ENCODE peak calls at places on chromosomes 13 and 19, in five cellular contexts. O, M, S, Y and C are unnamed samples.

GRCh38 chr13:69980799-69981198 is 126.8 kb upstream of the ATXN8OS start:
- DNase-seq in O (no peak), M (no peak), S (no peak), Y (no peak), C (no peak)

GRCh38 chr13:94534171-94534570 is 54.7 kb upstream of the DCT start:
- DNase-seq in O (no peak), M (no peak), S (no peak), Y (no peak), C (no peak)

GRCh38 chr13:81577601-81578000 is 1236.7 kb upstream of the SPRY2 start:
- DNase-seq in O (no peak), M (no peak), S (no peak), Y (no peak), C (no peak)

GRCh38 chr19:47353307-47353712 is 4.2 kb downstream of the DHX34 start:
- DNase-seq in O (no peak), M (no peak), S (no peak), Y (no peak), C (no peak)

GRCh38 chr13:97017322-97017721 is 23.0 kb upstream of the OXGR1 start:
- DNase-seq in O (no peak), M (no peak), S (no peak), Y (no peak), C (no peak)

GRCh38 chr19:28887920-28888618 is 324.9 kb downstream of the UQCRFS1 start:
- DNase-seq in O (no peak), M (no peak), S (no peak), Y (no peak), C (no peak)

GRCh38 chr19:41218615-41219507 is at the start of gene AXL:
- DNase-seq in O (no peak), M (no peak), S (peak; percentile 25), Y (peak; percentile 78), C (peak; percentile 91)

GRCh38 chr13:29976535-29976934 is 126.1 kb upstream of the UBL3 start:
- DNase-seq in O (no peak), M (no peak), S (no peak), Y (no peak), C (no peak)

GRCh38 chr13:113928701-113929627 is 44.9 kb downstream of the C13orf46 start:
- DNase-seq in O (no peak), M (no peak), S (no peak), Y (peak; percentile 67), C (no peak)

GRCh38 chr19:16359074-16359473 is 34.4 kb downstream of the KLF2 start:
- DNase-seq in O (no peak), M (no peak), S (peak; percentile 50), Y (no peak), C (no peak)

GRCh38 chr13:100789481-100789880 is 114.9 kb upstream of the TMTC4 start:
- DNase-seq in O (no peak), M (no peak), S (no peak), Y (no peak), C (no peak)

GRCh38 chr19:34254552-34255432 is at the start of gene GARRE1:
- DNase-seq in O (no peak), M (peak; percentile 57), S (no peak), Y (peak; percentile 80), C (no peak)

GRCh38 chr19:58033741-58034475 is at the start of gene ZSCAN1:
- DNase-seq in O (no peak), M (no peak), S (peak; percentile 29), Y (no peak), C (no peak)

GRCh38 chr13:95087746-95088305 is 213.4 kb downstream of the ABCC4 start:
- DNase-seq in O (no peak), M (no peak), S (no peak), Y (no peak), C (no peak)

GRCh38 chr19:35549879-35550523 is 4.6 kb downstream of the TMEM147 start:
- DNase-seq in O (no peak), M (no peak), S (no peak), Y (no peak), C (no peak)

GRCh38 chr19:15234525-15235130 is 2.4 kb upstream of the EPHX3 start:
- DNase-seq in O (no peak), M (no peak), S (no peak), Y (no peak), C (no peak)

GRCh38 chr13:40777166-40777956 is 6.4 kb upstream of the MRPS31 start:
- DNase-seq in O (peak; percentile 46), M (peak; percentile 44), S (peak; percentile 65), Y (no peak), C (no peak)

GRCh38 chr13:78129850-78130249 is 211.2 kb upstream of the EDNRB start:
- DNase-seq in O (no peak), M (no peak), S (no peak), Y (no peak), C (no peak)

GRCh38 chr19:53131085-53131484 is 1.6 kb downstream of the ZNF415 start:
- DNase-seq in O (no peak), M (no peak), S (no peak), Y (no peak), C (no peak)

GRCh38 chr13:25252229-25252628 is 35.1 kb downstream of the MTMR6 start:
- DNase-seq in O (no peak), M (no peak), S (no peak), Y (no peak), C (no peak)

GRCh38 chr13:25659091-25659502 is 287.3 kb downstream of the ATP8A2 start:
- DNase-seq in O (no peak), M (no peak), S (no peak), Y (no peak), C (no peak)

GRCh38 chr19:29624489-29625210 is 18.6 kb downstream of the POP4 start:
- DNase-seq in O (no peak), M (no peak), S (no peak), Y (no peak), C (no peak)

GRCh38 chr19:903266-903797 is 9.7 kb downstream of the R3HDM4 start:
- DNase-seq in O (no peak), M (no peak), S (no peak), Y (no peak), C (no peak)

GRCh38 chr13:103002279-103002678 is 63.9 kb downstream of the SLC10A2 start:
- DNase-seq in O (no peak), M (no peak), S (no peak), Y (no peak), C (peak; percentile 3)

GRCh38 chr13:48680756-48681392 is 27.1 kb downstream of the CYSLTR2 start:
- DNase-seq in O (no peak), M (no peak), S (no peak), Y (no peak), C (no peak)

GRCh38 chr19:46898731-46899130 is 37.9 kb downstream of the ARHGAP35 start:
- DNase-seq in O (no peak), M (no peak), S (no peak), Y (no peak), C (no peak)

GRCh38 chr13:23858586-23858985 is 30.6 kb downstream of the MIPEP start:
- DNase-seq in O (no peak), M (no peak), S (no peak), Y (no peak), C (no peak)
- H3K27ac ChIP-seq in O (no peak overlapping the region), M (no peak overlapping the region), S (no peak overlapping the region), Y (no peak overlapping the region), C (peak overlapping the region; percentile 51)

DNA sequence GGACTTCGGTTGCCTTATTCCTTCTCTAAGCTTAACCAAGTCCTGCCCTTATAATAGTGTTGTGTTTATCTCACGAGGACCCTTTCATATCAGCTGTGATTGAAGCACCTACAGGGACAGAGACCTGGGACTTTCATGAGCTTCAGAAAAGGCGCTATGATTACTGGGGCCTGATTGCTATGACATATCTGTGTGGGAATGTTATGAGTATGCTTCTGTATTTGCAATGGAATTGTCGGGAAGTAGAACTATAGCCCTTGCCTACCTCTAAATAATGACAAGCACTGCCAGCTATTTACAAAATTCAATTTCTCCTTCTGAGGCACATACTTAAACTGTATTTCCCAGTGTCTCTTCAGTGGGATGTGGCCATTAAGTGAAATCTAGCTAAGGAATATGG is 191.5 kb downstream of the LHFPL6 start:
- DNase-seq in O (no peak), M (no peak), S (no peak), Y (no peak), C (no peak)
- H3K27ac ChIP-seq in O (no peak overlapping the region), M (no peak overlapping the region), S (no peak overlapping the region), Y (peak overlapping the region; percentile 78), C (no peak overlapping the region)

GRCh38 chr19:10238172-10238783 is 7.1 kb upstream of the S1PR2 start:
- DNase-seq in O (no peak), M (no peak), S (no peak), Y (no peak), C (no peak)
- H3K27ac ChIP-seq in O (no peak overlapping the region), M (no peak overlapping the region), S (peak overlapping the region; percentile 65), Y (no peak overlapping the region), C (no peak overlapping the region)

DNA sequence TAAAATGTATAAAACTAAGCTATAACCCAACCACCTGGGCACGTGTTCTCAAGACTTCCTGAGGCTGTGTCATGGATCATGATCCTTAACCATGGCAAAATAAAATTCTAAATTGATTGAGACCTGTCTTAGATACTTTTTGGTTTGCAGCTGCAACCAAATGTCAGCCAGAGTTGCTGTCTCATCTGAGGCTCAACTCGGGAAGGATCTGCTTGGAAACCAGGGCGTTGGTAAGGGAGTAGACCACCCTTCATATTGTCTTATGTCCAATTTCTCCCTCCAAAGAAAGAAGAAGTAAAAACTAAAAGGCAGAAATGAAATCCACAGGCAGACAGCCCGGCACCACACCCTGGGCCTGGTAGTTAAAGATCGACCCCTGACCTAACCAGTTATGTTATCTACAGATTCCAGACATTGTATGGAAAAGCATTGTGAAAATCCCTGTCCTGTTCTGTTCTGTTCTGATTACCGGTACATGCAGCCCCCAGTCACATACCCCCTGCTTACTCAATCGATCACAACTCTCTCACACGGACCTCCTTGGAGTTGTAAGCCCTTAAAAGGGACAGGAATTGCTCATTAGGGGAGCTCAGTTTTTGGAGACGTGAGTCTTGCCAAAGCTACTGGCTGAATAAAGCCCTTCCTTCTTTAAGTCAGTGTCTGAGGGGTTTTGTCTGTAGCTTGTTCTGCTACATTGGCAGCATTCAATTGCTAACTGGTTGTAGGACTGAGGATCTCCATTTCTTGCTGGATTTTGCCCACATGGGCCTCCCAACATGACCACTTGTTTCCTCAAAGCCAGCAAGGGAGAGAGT is 22.9 kb upstream of the IGSF23 start:
- DNase-seq in O (no peak), M (no peak), S (no peak), Y (no peak), C (no peak)
- H3K27ac ChIP-seq in O (no peak overlapping the region), M (no peak overlapping the region), S (no peak overlapping the region), Y (no peak overlapping the region), C (no peak overlapping the region)

DNA sequence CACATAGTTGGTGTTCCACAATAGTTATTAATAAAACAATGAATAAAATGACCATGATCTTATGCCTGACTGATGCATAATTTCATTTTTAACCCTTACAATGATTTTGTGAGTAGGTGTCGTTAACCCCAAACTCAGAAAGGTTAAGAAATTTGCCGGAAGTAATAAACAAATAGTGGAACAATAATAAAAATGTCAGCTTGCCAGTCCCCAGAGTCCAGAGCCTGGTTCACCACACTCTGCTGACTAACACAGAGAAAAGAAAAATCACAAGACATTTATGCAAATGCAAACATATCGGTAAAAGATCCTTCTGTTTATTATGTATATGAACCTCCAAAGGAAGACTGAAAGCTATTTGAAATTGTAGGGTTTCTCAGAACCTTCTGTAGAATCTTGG is 563.7 kb downstream of the EFNB2 start:
- DNase-seq in O (no peak), M (no peak), S (no peak), Y (no peak), C (no peak)
- H3K27ac ChIP-seq in O (peak overlapping the region; percentile 59), M (no peak overlapping the region), S (no peak overlapping the region), Y (no peak overlapping the region), C (peak overlapping the region; percentile 53)